ENCODE peak calls at places on chromosomes 4 and X, in five cellular contexts. Y is hepatocyte, C is fibroblast of pulmonary artery, L is Panc1, X is left lung. I is an unnamed sample.

GRCh38 chr4:43816107-43816506 is 632.5 kb downstream of the KCTD8 start:
- DNase-seq in Y (no peak), C (peak; percentile 16), L (no peak), X (no peak), I (no peak)

GRCh38 chrX:104310084-104310483 is 55.4 kb upstream of the ESX1 start:
- DNase-seq in Y (no peak), C (peak; percentile 51), L (peak; percentile 18), X (no peak), I (no peak)

GRCh38 chr4:45063166-45063565 is 336.8 kb upstream of the GNPDA2 start:
- DNase-seq in Y (peak; percentile 13), C (no peak), L (no peak), X (no peak), I (no peak)

GRCh38 chr4:87032884-87033533 is 98.2 kb downstream of the AFF1 start:
- DNase-seq in Y (peak; percentile 49), C (peak; percentile 94), L (no peak), X (no peak), I (no peak)

GRCh38 chrX:17425151-17425550 is 50.2 kb downstream of the NHS start:
- DNase-seq in Y (no peak), C (peak; percentile 39), L (no peak), X (no peak), I (no peak)

GRCh38 chrX:136961594-136962135 is 72.1 kb downstream of the GPR101 start:
- DNase-seq in Y (no peak), C (peak; percentile 51), L (no peak), X (no peak), I (no peak)

GRCh38 chr4:89379541-89380035 is 72.0 kb upstream of the GPRIN3 start:
- DNase-seq in Y (no peak), C (peak; percentile 44), L (no peak), X (no peak), I (no peak)

GRCh38 chr4:151522790-151523332 is 113.9 kb downstream of the FHIP1A start:
- DNase-seq in Y (no peak), C (no peak), L (no peak), X (no peak), I (no peak)

GRCh38 chr4:95095352-95095974 is 337.7 kb downstream of the BMPR1B start:
- DNase-seq in Y (peak; percentile 58), C (peak; percentile 59), L (no peak), X (no peak), I (no peak)

GRCh38 chr4:105196523-105197145 is 50.0 kb downstream of the TET2 start:
- DNase-seq in Y (no peak), C (no peak), L (no peak), X (no peak), I (no peak)

GRCh38 chr4:153773236-153773690 is 13.4 kb upstream of the RNF175 start:
- DNase-seq in Y (no peak), C (no peak), L (no peak), X (no peak), I (no peak)

GRCh38 chrX:10794203-10794630 is 173.8 kb upstream of the MID1 start:
- DNase-seq in Y (peak; percentile 32), C (no peak), L (no peak), X (no peak), I (no peak)

GRCh38 chr4:182062936-182063335 is 180.3 kb upstream of the TENM3 start:
- DNase-seq in Y (peak; percentile 11), C (peak; percentile 66), L (no peak), X (no peak), I (no peak)

GRCh38 chrX:152884171-152884570 is 13.7 kb upstream of the ZNF185 start:
- DNase-seq in Y (no peak), C (no peak), L (no peak), X (no peak), I (no peak)

GRCh38 chrX:38006283-38006682 is at the start of gene SYTL5:
- DNase-seq in Y (peak; percentile 16), C (no peak), L (no peak), X (no peak), I (no peak)

GRCh38 chr4:121728066-121728465 is 31.3 kb upstream of the ANXA5 start:
- DNase-seq in Y (no peak), C (peak; percentile 76), L (no peak), X (no peak), I (no peak)

GRCh38 chrX:1946974-1947373 is 332.1 kb downstream of the ASMT start:
- DNase-seq in Y (no peak), C (no peak), L (no peak), X (no peak), I (no peak)

GRCh38 chr4:95106408-95106928 is 348.7 kb downstream of the BMPR1B start:
- DNase-seq in Y (no peak), C (no peak), L (no peak), X (no peak), I (no peak)

GRCh38 chr4:44535981-44536380 is 87.4 kb upstream of the KCTD8 start:
- DNase-seq in Y (no peak), C (no peak), L (no peak), X (no peak), I (no peak)

GRCh38 chr4:24729041-24729730 is 66.2 kb upstream of the SOD3 start:
- DNase-seq in Y (no peak), C (no peak), L (no peak), X (no peak), I (no peak)

GRCh38 chr4:151099976-151100417 is 569 bp downstream of the RPS3A start:
- DNase-seq in Y (no peak), C (peak; percentile 43), L (no peak), X (no peak), I (no peak)

GRCh38 chr4:54093609-54094240 is 6.2 kb upstream of the GSX2 start:
- DNase-seq in Y (no peak), C (no peak), L (no peak), X (no peak), I (no peak)

GRCh38 chr4:175280153-175280552 is 362.0 kb downstream of the ADAM29 start:
- DNase-seq in Y (no peak), C (no peak), L (no peak), X (no peak), I (no peak)

GRCh38 chrX:49166914-49167739 is 4.6 kb downstream of the MAGIX start:
- DNase-seq in Y (peak; percentile 56), C (peak; percentile 79), L (no peak), X (peak; percentile 91), I (no peak)

GRCh38 chr4:52081216-52081615 is 30.1 kb downstream of the SPATA18 start:
- DNase-seq in Y (no peak), C (no peak), L (no peak), X (no peak), I (no peak)

GRCh38 chr4:87179751-87180150 is 40.7 kb downstream of the KLHL8 start:
- DNase-seq in Y (no peak), C (no peak), L (no peak), X (no peak), I (no peak)

DNA sequence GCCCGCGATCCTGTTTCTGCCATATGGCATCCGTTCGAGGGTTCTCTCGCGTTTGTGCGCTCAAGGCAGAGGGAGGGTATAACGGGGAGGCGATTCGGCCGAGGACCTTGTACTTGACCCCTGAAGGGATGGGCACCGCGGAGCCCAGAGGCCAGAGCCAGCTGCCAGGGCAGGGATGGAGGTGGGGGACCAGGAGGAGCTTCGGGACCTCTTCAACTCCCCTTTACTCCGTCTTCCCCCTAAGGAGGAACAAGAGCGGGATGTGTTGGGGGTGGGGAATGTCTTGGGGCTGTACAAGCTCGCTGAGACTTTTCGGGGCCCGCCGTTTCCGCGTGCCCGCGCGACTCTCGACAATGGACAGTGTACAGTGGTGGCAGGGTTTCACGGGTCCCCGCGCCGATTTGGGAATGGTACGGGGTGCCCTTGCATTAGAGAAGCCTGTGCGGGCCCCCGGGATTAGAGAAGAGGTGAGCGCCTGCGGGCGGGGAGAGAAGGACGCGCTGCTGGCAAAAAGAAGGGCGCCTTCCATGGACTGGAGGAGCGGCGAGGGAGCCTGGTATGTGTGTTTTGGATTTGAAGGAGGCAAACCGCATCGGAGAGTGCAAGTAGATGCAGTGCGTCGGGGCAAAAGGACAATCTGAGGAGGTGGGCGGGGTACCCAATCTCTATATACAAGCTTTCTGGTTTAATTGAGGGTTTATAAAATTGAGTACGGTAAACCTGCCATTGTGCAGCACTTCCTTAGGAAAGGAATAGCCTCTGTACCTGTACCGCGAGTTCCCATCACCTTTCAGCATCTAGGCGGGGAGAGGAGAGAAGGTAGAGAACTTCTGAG is 841 bp downstream of the UGT8 start:
- DNase-seq in Y (peak; percentile 49), C (no peak), L (no peak), X (peak; percentile 74), I (no peak)
- H3K4me3 ChIP-seq in Y (peak overlapping the region; percentile 85), C (no peak overlapping the region), L (peak overlapping the region; percentile 51), X (peak overlapping the region; percentile 34), I (peak overlapping the region; percentile 57)

DNA sequence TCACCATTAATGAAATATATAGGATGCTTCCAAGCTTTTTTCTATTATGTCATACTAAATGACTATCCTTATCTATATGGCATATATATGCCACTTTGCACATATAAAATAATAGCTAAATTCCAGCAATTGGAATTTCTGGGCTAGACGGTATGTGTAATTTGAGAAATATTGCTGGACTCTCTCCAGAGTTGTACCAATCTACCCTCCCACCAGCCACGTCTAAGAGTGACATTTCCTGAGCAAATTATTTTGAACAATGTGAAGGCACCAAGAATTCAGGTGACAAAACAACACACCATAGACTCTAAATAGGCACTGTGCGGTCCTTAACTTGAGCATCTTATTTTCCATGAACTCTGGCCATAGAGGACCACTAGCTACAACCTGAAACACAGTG is 62.3 kb downstream of the RFC1 start:
- DNase-seq in Y (no peak), C (no peak), L (no peak), X (no peak), I (no peak)
- TF ChIP-seq CTCF in Y (no peak), C (no peak), L (no peak), X (no peak), I (no peak)

GRCh38 chrX:154396948-154397887 is 959 bp upstream of the RPL10 start:
- DNase-seq in Y (peak; percentile 79), C (peak; percentile 52), L (no peak), X (peak; percentile 92), I (no peak)

GRCh38 chrX:154397888-154398667 is at the start of gene RPL10:
- DNase-seq in Y (peak; percentile 95), C (peak; percentile 98), L (peak; percentile 96), X (peak; percentile 96), I (peak; percentile 90)

GRCh38 chrX:154399527-154400368 is 1.6 kb downstream of the RPL10 start:
- DNase-seq in Y (no peak), C (no peak), L (no peak), X (no peak), I (no peak)

GRCh38 chrX:154401045-154401799 is 3.0 kb downstream of the RPL10 start:
- DNase-seq in Y (peak; percentile 24), C (no peak), L (no peak), X (no peak), I (no peak)

GRCh38 chrX:154398668-154399526 is 720 bp downstream of the RPL10 start:
- DNase-seq in Y (peak; percentile 85), C (peak; percentile 84), L (no peak), X (peak; percentile 92), I (no peak)
- H3K4me3 ChIP-seq in Y (peak overlapping the region; percentile 54), C (peak overlapping the region; percentile 91), L (peak overlapping the region; percentile 99), X (peak overlapping the region; percentile 56), I (peak overlapping the region; percentile 88)

GRCh38 chr4:185836268-185837084 is 24.5 kb upstream of the SORBS2 start:
- DNase-seq in Y (no peak), C (no peak), L (no peak), X (no peak), I (no peak)

GRCh38 chr4:185834088-185834487 is 22.1 kb upstream of the SORBS2 start:
- DNase-seq in Y (no peak), C (no peak), L (no peak), X (no peak), I (no peak)

GRCh38 chr4:185834778-185835177 is 22.8 kb upstream of the SORBS2 start:
- DNase-seq in Y (no peak), C (no peak), L (no peak), X (no peak), I (no peak)

GRCh38 chr4:185835336-185835735 is 23.3 kb upstream of the SORBS2 start:
- DNase-seq in Y (no peak), C (no peak), L (no peak), X (no peak), I (no peak)

GRCh38 chr4:185835814-185836213 is 23.8 kb upstream of the SORBS2 start:
- DNase-seq in Y (no peak), C (no peak), L (no peak), X (no peak), I (no peak)
- TF ChIP-seq CTCF in Y (no peak), C (no peak), L (no peak), X (no peak), I (no peak)